ENCODE peak calls at places on chromosomes 2 and 18, in seven cellular contexts. F, W, O, R, S, D and I are unnamed samples.

GRCh38 chr2:108612514-108613183 is 78.4 kb downstream of the LIMS1 start:
- DNase-seq in S (no peak), O (no peak), D (no peak), F (no peak), W (no peak), R (no peak), I (no peak)

GRCh38 chr18:37457754-37458153 is 107.8 kb downstream of the CELF4 start:
- DNase-seq in F (no peak), R (no peak), S (no peak), W (no peak), O (no peak), D (no peak), I (no peak)

GRCh38 chr18:848062-848795 is 36.2 kb upstream of the YES1 start:
- DNase-seq in D (no peak), R (no peak), F (no peak), S (no peak), O (no peak), W (no peak), I (no peak)

GRCh38 chr2:145068509-145068908 is 548.6 kb upstream of the ZEB2 start:
- DNase-seq in O (no peak), W (peak), S (no peak), D (no peak), F (no peak), R (no peak), I (no peak)

GRCh38 chr2:59462418-59463197 is 1090.8 kb downstream of the BCL11A start:
- DNase-seq in F (no peak), W (no peak), R (no peak), D (no peak), O (no peak), S (no peak), I (no peak)

GRCh38 chr18:62663731-62664336 is 51.5 kb upstream of the PHLPP1 start:
- DNase-seq in R (no peak), D (no peak), O (no peak), F (peak), S (peak), W (peak), I (no peak)

GRCh38 chr2:46315103-46315890 is 18.1 kb downstream of the EPAS1 start:
- DNase-seq in R (peak), D (peak), W (peak), S (peak), F (peak), O (peak), I (peak)

GRCh38 chr2:190637331-190637734 is 11.6 kb upstream of the NAB1 start:
- DNase-seq in R (no peak), W (peak), D (no peak), F (peak), S (no peak), O (no peak), I (no peak)

GRCh38 chr2:64114063-64114911 is 29.9 kb downstream of the PELI1 start:
- DNase-seq in O (no peak), W (peak), R (no peak), S (no peak), F (peak), D (no peak), I (no peak)

DNA sequence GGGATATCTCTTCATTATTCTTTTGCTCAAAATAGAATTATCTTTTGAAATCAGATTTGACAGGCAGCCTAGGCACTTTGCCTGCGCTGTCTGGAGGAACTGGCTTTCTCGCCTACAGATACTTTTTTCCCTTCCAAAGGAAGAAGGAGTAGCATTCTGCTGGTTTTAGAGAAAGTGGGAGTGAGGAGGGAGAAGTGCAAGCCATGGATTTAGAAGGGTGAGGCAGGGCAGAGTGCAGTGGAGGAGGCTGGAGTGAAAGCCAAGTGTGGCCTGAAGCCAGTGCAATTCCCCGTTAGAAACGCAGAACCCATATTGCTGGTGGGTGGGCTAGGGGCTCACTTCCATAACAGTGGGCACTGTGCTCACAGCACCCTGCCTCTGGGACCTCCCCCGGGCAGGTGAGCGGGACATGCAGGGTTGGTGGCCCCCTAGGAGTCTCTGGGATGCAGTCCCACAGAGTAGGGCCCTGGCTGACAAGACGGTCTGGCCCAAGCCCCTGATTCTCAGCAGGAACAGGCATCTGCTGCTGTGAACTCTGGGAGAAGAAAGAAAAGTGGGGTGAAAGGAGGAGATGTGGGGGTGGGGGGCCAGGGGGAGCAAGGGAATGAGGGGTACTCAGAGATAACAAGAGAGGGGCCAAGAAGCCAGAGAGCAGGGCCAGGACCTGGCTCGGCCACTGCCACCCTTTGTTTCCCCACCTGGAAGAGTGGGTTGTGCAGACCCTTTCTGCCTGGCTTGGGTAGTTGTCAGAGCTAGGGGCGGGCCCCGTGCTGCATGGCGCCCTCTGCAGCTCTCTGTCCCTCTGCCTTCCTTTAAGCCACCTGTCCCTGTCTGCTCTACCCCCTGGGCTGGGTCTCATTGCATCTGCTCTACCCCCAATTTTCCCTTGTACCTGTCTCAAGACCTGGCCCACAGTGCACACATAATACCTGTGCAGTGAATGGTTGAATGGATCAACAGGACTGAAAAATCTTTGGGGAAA is 273.5 kb upstream of the HS6ST1 start:
- DNase-seq in D (no peak), F (no peak), S (no peak), R (no peak), W (no peak), O (peak), I (no peak)
- TF ChIP-seq CTCF in D (no peak), F (no peak), S (no peak), R (no peak), W (no peak), O (no peak), I (no peak)

GRCh38 chr2:172428841-172429173 is 1.4 kb downstream of the ITGA6 start:
- DNase-seq in F (peak), W (no peak), O (no peak), S (no peak), R (no peak), D (no peak), I (no peak)

GRCh38 chr2:172427256-172427989 is at the start of gene ITGA6:
- DNase-seq in W (no peak), D (peak), O (no peak), F (peak), R (peak), S (peak), I (peak)

GRCh38 chr2:172429351-172429968 is 2.1 kb downstream of the ITGA6 start:
- DNase-seq in D (no peak), S (no peak), R (no peak), W (peak), F (peak), O (no peak), I (no peak)

GRCh38 chr2:172426635-172427255 is 641 bp upstream of the ITGA6 start:
- DNase-seq in S (no peak), D (no peak), W (no peak), F (no peak), R (no peak), O (no peak), I (no peak)

DNA sequence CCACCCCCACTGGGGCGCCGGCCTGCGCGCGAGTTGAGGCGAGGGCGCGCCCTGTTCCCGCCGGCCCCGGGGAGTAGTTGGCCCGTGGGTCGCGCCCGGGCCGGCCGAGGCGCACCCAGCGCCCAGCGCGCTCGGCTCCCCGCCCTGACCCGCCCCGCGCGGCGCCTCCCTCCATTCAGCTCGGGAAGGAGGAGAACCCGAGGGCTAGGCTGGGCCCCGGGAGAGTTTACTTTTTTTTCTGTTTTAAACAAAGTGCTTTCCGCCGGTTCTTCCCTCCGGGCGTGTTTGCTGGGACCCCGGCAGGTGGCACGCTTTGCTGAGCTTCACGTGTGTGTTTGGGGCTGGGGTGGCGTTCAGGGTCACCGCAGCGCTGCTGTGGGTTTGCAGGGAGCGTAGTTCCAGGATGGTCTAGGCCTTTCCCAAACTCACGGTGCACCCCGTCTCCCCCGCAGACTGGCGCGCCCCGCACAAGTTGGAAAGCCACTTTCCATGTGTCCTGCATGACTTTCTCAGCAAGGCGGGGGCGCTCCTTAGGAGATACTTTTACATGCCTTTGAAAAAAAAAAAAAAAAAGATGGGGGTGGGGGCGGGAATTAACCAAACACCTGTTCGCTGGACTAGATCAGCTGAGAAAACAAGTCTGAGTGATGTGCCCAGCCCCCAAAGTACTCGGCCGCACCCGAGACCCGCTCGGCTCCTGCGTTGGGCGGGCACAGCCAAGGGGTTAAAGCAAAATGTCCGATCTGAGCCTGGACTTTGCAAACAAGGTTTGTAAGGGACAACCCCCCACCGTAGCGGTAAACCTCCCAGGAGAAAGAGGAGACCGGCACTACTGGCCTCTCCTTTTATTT is 829 bp downstream of the ITGA6 start:
- DNase-seq in D (peak), W (no peak), S (peak), O (no peak), F (peak), R (peak), I (peak)
- TF ChIP-seq CTCF in D (peak), W (no peak), S (no peak), O (no peak), F (no peak), R (peak), I (no peak)

GRCh38 chr2:37421686-37422085 is 77.3 kb downstream of the QPCT start:
- DNase-seq in O (no peak), R (no peak), D (no peak), S (no peak), F (no peak), W (no peak), I (no peak)

GRCh38 chr2:37415128-37415817 is 70.8 kb downstream of the QPCT start:
- DNase-seq in D (peak), W (peak), F (peak), S (no peak), R (no peak), O (no peak), I (no peak)

GRCh38 chr2:37418956-37419355 is 74.5 kb downstream of the QPCT start:
- DNase-seq in S (no peak), F (peak), W (no peak), D (no peak), R (no peak), O (no peak), I (no peak)

GRCh38 chr2:37414470-37414949 is 70.1 kb downstream of the QPCT start:
- DNase-seq in D (peak), S (peak), W (peak), R (peak), F (peak), O (no peak), I (no peak)

GRCh38 chr2:37417321-37417720 is 72.9 kb downstream of the QPCT start:
- DNase-seq in O (no peak), S (no peak), D (no peak), R (no peak), F (peak), W (peak), I (no peak)
- TF ChIP-seq CTCF in O (no peak), S (no peak), D (no peak), R (no peak), F (no peak), W (peak), I (no peak)

GRCh38 chr2:27412419-27413152 is 3.2 kb upstream of the PPM1G start:
- DNase-seq in O (no peak), D (no peak), S (no peak), W (no peak), R (no peak), F (no peak), I (no peak)

GRCh38 chr2:27409321-27410073 is at the start of gene PPM1G:
- DNase-seq in W (peak), F (peak), R (peak), O (peak), D (peak), S (peak), I (peak)

GRCh38 chr2:27408601-27409320 is 630 bp downstream of the PPM1G start:
- DNase-seq in F (no peak), S (peak), R (peak), W (no peak), D (no peak), O (no peak), I (peak)

DNA sequence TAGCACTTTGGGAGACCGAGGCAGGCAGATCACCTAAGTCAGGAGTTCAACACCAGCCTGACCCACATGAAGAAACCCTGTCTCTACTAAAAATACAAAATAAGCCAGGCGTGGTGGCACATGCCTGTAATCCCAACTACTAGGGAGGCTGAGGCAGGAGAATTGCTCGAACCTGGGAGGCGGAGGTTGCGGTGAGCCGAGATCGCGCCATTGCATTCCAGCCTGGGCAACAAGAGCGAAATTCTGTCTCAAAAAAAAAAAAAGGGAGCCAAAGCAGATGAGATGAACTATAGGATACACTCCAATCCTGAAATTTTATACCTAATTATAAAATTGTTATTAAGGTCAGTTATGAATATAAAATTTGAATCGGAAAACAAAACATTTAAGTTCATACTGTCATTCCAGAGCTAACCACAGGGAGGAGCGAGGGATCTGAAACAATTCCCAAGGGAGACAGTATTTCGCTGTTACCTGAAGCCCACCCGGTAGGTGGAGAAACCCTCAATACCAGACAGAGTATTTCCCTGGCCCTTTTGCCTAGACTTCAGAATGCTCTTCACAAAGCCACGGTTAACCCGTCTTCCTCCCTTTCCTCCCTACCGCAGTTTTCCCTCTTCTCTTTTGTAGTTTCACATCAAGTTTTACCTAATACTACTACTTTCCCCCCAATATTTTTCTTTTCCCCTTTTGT is 1.4 kb downstream of the PPM1G start:
- DNase-seq in R (peak), S (peak), W (peak), F (peak), D (peak), O (no peak), I (no peak)
- TF ChIP-seq CTCF in R (peak), S (peak), W (peak), F (peak), D (peak), O (peak), I (peak)

GRCh38 chr18:12652861-12653401 is 5.0 kb downstream of the SPIRE1 start:
- DNase-seq in S (peak), O (no peak), W (peak), F (peak), D (peak), R (no peak), I (no peak)
- TF ChIP-seq CTCF in S (no peak), O (no peak), W (no peak), F (no peak), D (no peak), R (no peak), I (no peak)

GRCh38 chr2:121008978-121009377 is 273.3 kb downstream of the GLI2 start:
- DNase-seq in R (no peak), W (peak), S (peak), D (no peak), F (peak), O (no peak), I (no peak)
- TF ChIP-seq CTCF in R (peak), W (peak), S (no peak), D (peak), F (peak), O (no peak), I (no peak)

GRCh38 chr2:162330881-162331280 is 12.4 kb upstream of the IFIH1 start:
- DNase-seq in O (no peak), R (no peak), D (no peak), W (no peak), F (no peak), S (no peak), I (no peak)

GRCh38 chr2:162328424-162329157 is 10.1 kb upstream of the IFIH1 start:
- DNase-seq in O (no peak), S (no peak), F (no peak), D (no peak), R (no peak), W (no peak), I (no peak)

DNA sequence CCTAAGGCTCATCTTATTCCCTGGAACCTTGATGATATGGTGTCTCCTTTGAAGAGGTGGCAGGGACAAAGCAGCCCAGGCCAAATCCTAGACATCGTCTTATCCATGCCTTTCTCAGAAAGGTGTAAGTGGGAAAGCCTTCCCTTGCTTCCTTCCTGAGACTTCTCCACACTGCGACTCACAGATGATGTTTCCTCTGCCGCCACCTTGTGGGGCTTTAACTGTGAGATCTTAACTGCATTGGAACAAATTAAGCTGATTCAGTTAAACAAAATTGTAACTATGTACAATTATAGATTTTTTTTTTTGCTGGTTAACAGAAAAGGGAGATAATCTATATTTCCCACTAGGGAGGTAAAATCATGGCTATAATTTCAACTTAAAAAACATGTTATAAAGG is 10.0 kb upstream of the GCA start:
- DNase-seq in D (no peak), W (peak), F (peak), S (no peak), O (no peak), R (no peak), I (no peak)
- TF ChIP-seq CTCF in D (peak), W (peak), F (peak), S (peak), O (no peak), R (peak), I (peak)